ENCODE peak calls at places on chromosomes 16 and 17, in nine cellular contexts. One of them, this sample, is unnamed.

GRCh38 chr17:7048968-7049367 is 5.1 kb upstream of the SLC16A11 start:
- DNase-seq in ACHN: no peak
- DNase-seq in T47D: no peak
- DNase-seq in NCI-H1436: no peak
- DNase-seq in activated CD8-positive, alpha-beta T cell treated with anti-CD3 and anti-CD28 coated beads, Interleukin-2, amount 10 ng/mL, durations not matched to agents 7 days and 5 days: no peak
- DNase-seq in testis: no peak
- DNase-seq in AG08396: no peak
- DNase-seq in HepG2: no peak
- DNase-seq in NCI-H460: no peak
- DNase-seq in this sample: no peak

GRCh38 chr17:8865385-8865784 is 2.1 kb downstream of the PIK3R6 start:
- DNase-seq in HepG2: no peak
- DNase-seq in NCI-H460: no peak
- DNase-seq in ACHN: no peak
- DNase-seq in AG08396: no peak
- DNase-seq in testis: no peak
- DNase-seq in T47D: no peak
- DNase-seq in activated CD8-positive, alpha-beta T cell treated with anti-CD3 and anti-CD28 coated beads, Interleukin-2, amount 10 ng/mL, durations not matched to agents 7 days and 5 days: no peak
- DNase-seq in NCI-H1436: no peak
- DNase-seq in this sample: no peak

GRCh38 chr17:170130-170654 is 11.3 kb downstream of the DOC2B start:
- DNase-seq in NCI-H460: no peak
- DNase-seq in testis: no peak
- DNase-seq in NCI-H1436: no peak
- DNase-seq in T47D: no peak
- DNase-seq in ACHN: no peak
- DNase-seq in AG08396: no peak
- DNase-seq in activated CD8-positive, alpha-beta T cell treated with anti-CD3 and anti-CD28 coated beads, Interleukin-2, amount 10 ng/mL, durations not matched to agents 7 days and 5 days: no peak
- DNase-seq in HepG2: no peak
- DNase-seq in this sample: no peak

GRCh38 chr17:1720856-1721386 is 3.6 kb upstream of the WDR81 start:
- DNase-seq in NCI-H1436: no peak
- DNase-seq in activated CD8-positive, alpha-beta T cell treated with anti-CD3 and anti-CD28 coated beads, Interleukin-2, amount 10 ng/mL, durations not matched to agents 7 days and 5 days: peak; percentile 83
- DNase-seq in HepG2: peak; percentile 51
- DNase-seq in NCI-H460: peak; percentile 54
- DNase-seq in ACHN: peak; percentile 66
- DNase-seq in AG08396: no peak
- DNase-seq in T47D: no peak
- DNase-seq in testis: peak; percentile 82
- DNase-seq in this sample: peak; percentile 49

GRCh38 chr17:15169676-15170075 is 95.5 kb downstream of the PMP22 start:
- DNase-seq in testis: no peak
- DNase-seq in AG08396: no peak
- DNase-seq in activated CD8-positive, alpha-beta T cell treated with anti-CD3 and anti-CD28 coated beads, Interleukin-2, amount 10 ng/mL, durations not matched to agents 7 days and 5 days: no peak
- DNase-seq in HepG2: no peak
- DNase-seq in T47D: no peak
- DNase-seq in ACHN: no peak
- DNase-seq in NCI-H1436: no peak
- DNase-seq in NCI-H460: no peak
- DNase-seq in this sample: no peak

GRCh38 chr16:88534731-88535141 is 35.5 kb upstream of the ZC3H18 start:
- DNase-seq in activated CD8-positive, alpha-beta T cell treated with anti-CD3 and anti-CD28 coated beads, Interleukin-2, amount 10 ng/mL, durations not matched to agents 7 days and 5 days: peak; percentile 47
- DNase-seq in T47D: peak; percentile 88
- DNase-seq in NCI-H460: no peak
- DNase-seq in ACHN: peak; percentile 60
- DNase-seq in NCI-H1436: no peak
- DNase-seq in HepG2: no peak
- DNase-seq in AG08396: peak; percentile 83
- DNase-seq in testis: no peak
- DNase-seq in this sample: no peak

GRCh38 chr17:68435876-68436842 is 21.1 kb downstream of the WIPI1 start:
- DNase-seq in activated CD8-positive, alpha-beta T cell treated with anti-CD3 and anti-CD28 coated beads, Interleukin-2, amount 10 ng/mL, durations not matched to agents 7 days and 5 days: peak; percentile 92
- DNase-seq in AG08396: peak; percentile 75
- DNase-seq in NCI-H1436: peak; percentile 82
- DNase-seq in NCI-H460: peak; percentile 82
- DNase-seq in testis: peak; percentile 87
- DNase-seq in ACHN: peak; percentile 72
- DNase-seq in HepG2: peak; percentile 79
- DNase-seq in T47D: peak; percentile 53
- DNase-seq in this sample: peak; percentile 61

GRCh38 chr17:40363480-40363838 is 1.1 kb downstream of the GJD3 start:
- DNase-seq in ACHN: no peak
- DNase-seq in AG08396: no peak
- DNase-seq in HepG2: no peak
- DNase-seq in T47D: no peak
- DNase-seq in activated CD8-positive, alpha-beta T cell treated with anti-CD3 and anti-CD28 coated beads, Interleukin-2, amount 10 ng/mL, durations not matched to agents 7 days and 5 days: no peak
- DNase-seq in NCI-H1436: no peak
- DNase-seq in testis: no peak
- DNase-seq in NCI-H460: no peak
- DNase-seq in this sample: no peak

GRCh38 chr16:66026211-66026610 is 340.3 kb upstream of the CDH5 start:
- DNase-seq in T47D: no peak
- DNase-seq in NCI-H1436: no peak
- DNase-seq in HepG2: no peak
- DNase-seq in AG08396: no peak
- DNase-seq in testis: no peak
- DNase-seq in activated CD8-positive, alpha-beta T cell treated with anti-CD3 and anti-CD28 coated beads, Interleukin-2, amount 10 ng/mL, durations not matched to agents 7 days and 5 days: no peak
- DNase-seq in NCI-H460: peak; percentile 23
- DNase-seq in ACHN: peak; percentile 8
- DNase-seq in this sample: no peak

GRCh38 chr16:6524501-6524900 is 808.1 kb upstream of the RBFOX1 start:
- DNase-seq in NCI-H1436: no peak
- DNase-seq in T47D: no peak
- DNase-seq in testis: no peak
- DNase-seq in activated CD8-positive, alpha-beta T cell treated with anti-CD3 and anti-CD28 coated beads, Interleukin-2, amount 10 ng/mL, durations not matched to agents 7 days and 5 days: no peak
- DNase-seq in HepG2: no peak
- DNase-seq in ACHN: no peak
- DNase-seq in AG08396: no peak
- DNase-seq in NCI-H460: no peak
- DNase-seq in this sample: no peak

GRCh38 chr17:72390675-72391501 is 270.1 kb downstream of the SOX9 start:
- DNase-seq in NCI-H460: no peak
- DNase-seq in activated CD8-positive, alpha-beta T cell treated with anti-CD3 and anti-CD28 coated beads, Interleukin-2, amount 10 ng/mL, durations not matched to agents 7 days and 5 days: no peak
- DNase-seq in T47D: no peak
- DNase-seq in AG08396: no peak
- DNase-seq in ACHN: peak; percentile 45
- DNase-seq in NCI-H1436: no peak
- DNase-seq in HepG2: no peak
- DNase-seq in testis: no peak
- DNase-seq in this sample: no peak

GRCh38 chr16:21645261-21645721 is 7.1 kb downstream of the IGSF6 start:
- DNase-seq in testis: no peak
- DNase-seq in AG08396: peak; percentile 25
- DNase-seq in NCI-H1436: no peak
- DNase-seq in T47D: no peak
- DNase-seq in activated CD8-positive, alpha-beta T cell treated with anti-CD3 and anti-CD28 coated beads, Interleukin-2, amount 10 ng/mL, durations not matched to agents 7 days and 5 days: peak; percentile 50
- DNase-seq in NCI-H460: no peak
- DNase-seq in HepG2: no peak
- DNase-seq in ACHN: peak; percentile 69
- DNase-seq in this sample: no peak

GRCh38 chr16:11650641-11651591 is 17.3 kb upstream of the SNN start:
- DNase-seq in activated CD8-positive, alpha-beta T cell treated with anti-CD3 and anti-CD28 coated beads, Interleukin-2, amount 10 ng/mL, durations not matched to agents 7 days and 5 days: no peak
- DNase-seq in NCI-H460: no peak
- DNase-seq in T47D: no peak
- DNase-seq in HepG2: no peak
- DNase-seq in testis: no peak
- DNase-seq in ACHN: no peak
- DNase-seq in NCI-H1436: no peak
- DNase-seq in AG08396: no peak
- DNase-seq in this sample: no peak

GRCh38 chr17:74390680-74391653 is 23.7 kb downstream of the GPR142 start:
- DNase-seq in AG08396: no peak
- DNase-seq in ACHN: no peak
- DNase-seq in HepG2: no peak
- DNase-seq in NCI-H460: no peak
- DNase-seq in NCI-H1436: no peak
- DNase-seq in activated CD8-positive, alpha-beta T cell treated with anti-CD3 and anti-CD28 coated beads, Interleukin-2, amount 10 ng/mL, durations not matched to agents 7 days and 5 days: no peak
- DNase-seq in testis: no peak
- DNase-seq in T47D: no peak
- DNase-seq in this sample: no peak

GRCh38 chr16:19888834-19889233 is 4.2 kb upstream of the GPRC5B start:
- DNase-seq in activated CD8-positive, alpha-beta T cell treated with anti-CD3 and anti-CD28 coated beads, Interleukin-2, amount 10 ng/mL, durations not matched to agents 7 days and 5 days: no peak
- DNase-seq in HepG2: no peak
- DNase-seq in ACHN: no peak
- DNase-seq in NCI-H460: no peak
- DNase-seq in NCI-H1436: no peak
- DNase-seq in AG08396: no peak
- DNase-seq in T47D: no peak
- DNase-seq in testis: no peak
- DNase-seq in this sample: no peak

GRCh38 chr17:1252203-1252608 is 18.0 kb upstream of the BHLHA9 start:
- DNase-seq in ACHN: no peak
- DNase-seq in activated CD8-positive, alpha-beta T cell treated with anti-CD3 and anti-CD28 coated beads, Interleukin-2, amount 10 ng/mL, durations not matched to agents 7 days and 5 days: no peak
- DNase-seq in testis: no peak
- DNase-seq in AG08396: no peak
- DNase-seq in HepG2: no peak
- DNase-seq in NCI-H1436: peak; percentile 80
- DNase-seq in NCI-H460: no peak
- DNase-seq in T47D: no peak
- DNase-seq in this sample: no peak

GRCh38 chr17:17146791-17147406 is 59.2 kb downstream of the PLD6 start:
- DNase-seq in HepG2: peak; percentile 41
- DNase-seq in NCI-H1436: no peak
- DNase-seq in testis: no peak
- DNase-seq in AG08396: no peak
- DNase-seq in activated CD8-positive, alpha-beta T cell treated with anti-CD3 and anti-CD28 coated beads, Interleukin-2, amount 10 ng/mL, durations not matched to agents 7 days and 5 days: peak; percentile 54
- DNase-seq in T47D: peak; percentile 30
- DNase-seq in ACHN: no peak
- DNase-seq in NCI-H460: no peak
- DNase-seq in this sample: peak; percentile 56

GRCh38 chr16:85898521-85899442 is at the start of gene IRF8:
- DNase-seq in activated CD8-positive, alpha-beta T cell treated with anti-CD3 and anti-CD28 coated beads, Interleukin-2, amount 10 ng/mL, durations not matched to agents 7 days and 5 days: peak; percentile 84
- DNase-seq in ACHN: no peak
- DNase-seq in NCI-H1436: no peak
- DNase-seq in HepG2: no peak
- DNase-seq in NCI-H460: no peak
- DNase-seq in AG08396: peak; percentile 48
- DNase-seq in T47D: no peak
- DNase-seq in testis: peak; percentile 82
- DNase-seq in this sample: no peak

GRCh38 chr17:73068322-73069153 is 23.9 kb downstream of the SLC39A11 start:
- DNase-seq in T47D: no peak
- DNase-seq in ACHN: no peak
- DNase-seq in activated CD8-positive, alpha-beta T cell treated with anti-CD3 and anti-CD28 coated beads, Interleukin-2, amount 10 ng/mL, durations not matched to agents 7 days and 5 days: no peak
- DNase-seq in testis: no peak
- DNase-seq in AG08396: peak; percentile 65
- DNase-seq in NCI-H1436: peak; percentile 6
- DNase-seq in HepG2: peak; percentile 99
- DNase-seq in NCI-H460: no peak
- DNase-seq in this sample: peak; percentile 42

GRCh38 chr17:49063652-49064051 is 66.5 kb downstream of the IGF2BP1 start:
- DNase-seq in T47D: no peak
- DNase-seq in AG08396: no peak
- DNase-seq in ACHN: no peak
- DNase-seq in NCI-H1436: no peak
- DNase-seq in NCI-H460: no peak
- DNase-seq in HepG2: no peak
- DNase-seq in activated CD8-positive, alpha-beta T cell treated with anti-CD3 and anti-CD28 coated beads, Interleukin-2, amount 10 ng/mL, durations not matched to agents 7 days and 5 days: no peak
- DNase-seq in testis: no peak
- DNase-seq in this sample: no peak

GRCh38 chr17:51142597-51142996 is 10.8 kb upstream of the NME1 start:
- DNase-seq in testis: no peak
- DNase-seq in activated CD8-positive, alpha-beta T cell treated with anti-CD3 and anti-CD28 coated beads, Interleukin-2, amount 10 ng/mL, durations not matched to agents 7 days and 5 days: no peak
- DNase-seq in NCI-H1436: no peak
- DNase-seq in ACHN: no peak
- DNase-seq in HepG2: no peak
- DNase-seq in NCI-H460: no peak
- DNase-seq in T47D: no peak
- DNase-seq in AG08396: no peak
- DNase-seq in this sample: no peak

GRCh38 chr16:68079616-68080344 is 5.4 kb upstream of the NFATC3 start:
- DNase-seq in T47D: no peak
- DNase-seq in AG08396: no peak
- DNase-seq in ACHN: no peak
- DNase-seq in NCI-H460: no peak
- DNase-seq in activated CD8-positive, alpha-beta T cell treated with anti-CD3 and anti-CD28 coated beads, Interleukin-2, amount 10 ng/mL, durations not matched to agents 7 days and 5 days: peak; percentile 89
- DNase-seq in testis: peak; percentile 93
- DNase-seq in HepG2: peak; percentile 97
- DNase-seq in NCI-H1436: no peak
- DNase-seq in this sample: peak; percentile 76

GRCh38 chr16:67137605-67138004 is 13.2 kb downstream of the B3GNT9 start:
- DNase-seq in HepG2: no peak
- DNase-seq in NCI-H1436: no peak
- DNase-seq in NCI-H460: no peak
- DNase-seq in activated CD8-positive, alpha-beta T cell treated with anti-CD3 and anti-CD28 coated beads, Interleukin-2, amount 10 ng/mL, durations not matched to agents 7 days and 5 days: no peak
- DNase-seq in T47D: no peak
- DNase-seq in testis: no peak
- DNase-seq in AG08396: no peak
- DNase-seq in ACHN: no peak
- DNase-seq in this sample: no peak

GRCh38 chr16:81645303-81645702 is 133.8 kb upstream of the PLCG2 start:
- DNase-seq in ACHN: peak; percentile 94
- DNase-seq in T47D: no peak
- DNase-seq in activated CD8-positive, alpha-beta T cell treated with anti-CD3 and anti-CD28 coated beads, Interleukin-2, amount 10 ng/mL, durations not matched to agents 7 days and 5 days: no peak
- DNase-seq in AG08396: peak; percentile 88
- DNase-seq in HepG2: no peak
- DNase-seq in testis: no peak
- DNase-seq in NCI-H1436: peak; percentile 60
- DNase-seq in NCI-H460: no peak
- DNase-seq in this sample: no peak

GRCh38 chr17:82429824-82430223 is 11.4 kb upstream of the OGFOD3 start:
- DNase-seq in ACHN: no peak
- DNase-seq in HepG2: no peak
- DNase-seq in NCI-H1436: no peak
- DNase-seq in NCI-H460: no peak
- DNase-seq in activated CD8-positive, alpha-beta T cell treated with anti-CD3 and anti-CD28 coated beads, Interleukin-2, amount 10 ng/mL, durations not matched to agents 7 days and 5 days: no peak
- DNase-seq in testis: no peak
- DNase-seq in AG08396: no peak
- DNase-seq in T47D: no peak
- DNase-seq in this sample: no peak

GRCh38 chr17:20156196-20157077 is 147.3 kb downstream of the SPECC1 start:
- DNase-seq in activated CD8-positive, alpha-beta T cell treated with anti-CD3 and anti-CD28 coated beads, Interleukin-2, amount 10 ng/mL, durations not matched to agents 7 days and 5 days: peak; percentile 28
- DNase-seq in ACHN: peak; percentile 59
- DNase-seq in testis: peak; percentile 46
- DNase-seq in NCI-H460: peak; percentile 18
- DNase-seq in T47D: peak; percentile 60
- DNase-seq in NCI-H1436: peak; percentile 38
- DNase-seq in HepG2: peak; percentile 39
- DNase-seq in AG08396: peak; percentile 71
- DNase-seq in this sample: peak; percentile 31

GRCh38 chr16:82156761-82157654 is 13.0 kb downstream of the MPHOSPH6 start:
- DNase-seq in NCI-H1436: no peak
- DNase-seq in T47D: no peak
- DNase-seq in NCI-H460: no peak
- DNase-seq in testis: no peak
- DNase-seq in activated CD8-positive, alpha-beta T cell treated with anti-CD3 and anti-CD28 coated beads, Interleukin-2, amount 10 ng/mL, durations not matched to agents 7 days and 5 days: no peak
- DNase-seq in HepG2: no peak
- DNase-seq in AG08396: no peak
- DNase-seq in ACHN: no peak
- DNase-seq in this sample: no peak

GRCh38 chr16:77596243-77596642 is 126.1 kb upstream of the NUDT7 start:
- DNase-seq in activated CD8-positive, alpha-beta T cell treated with anti-CD3 and anti-CD28 coated beads, Interleukin-2, amount 10 ng/mL, durations not matched to agents 7 days and 5 days: no peak
- DNase-seq in testis: no peak
- DNase-seq in NCI-H1436: no peak
- DNase-seq in HepG2: no peak
- DNase-seq in ACHN: no peak
- DNase-seq in AG08396: no peak
- DNase-seq in T47D: no peak
- DNase-seq in NCI-H460: no peak
- DNase-seq in this sample: no peak

GRCh38 chr16:58331024-58331707 is 36.3 kb upstream of the PRSS54 start:
- DNase-seq in ACHN: peak; percentile 18
- DNase-seq in testis: no peak
- DNase-seq in NCI-H460: no peak
- DNase-seq in activated CD8-positive, alpha-beta T cell treated with anti-CD3 and anti-CD28 coated beads, Interleukin-2, amount 10 ng/mL, durations not matched to agents 7 days and 5 days: no peak
- DNase-seq in HepG2: no peak
- DNase-seq in NCI-H1436: peak; percentile 57
- DNase-seq in T47D: no peak
- DNase-seq in AG08396: no peak
- DNase-seq in this sample: no peak

GRCh38 chr17:5097101-5097834 is 14.4 kb downstream of the ZNF232 start:
- DNase-seq in NCI-H1436: no peak
- DNase-seq in activated CD8-positive, alpha-beta T cell treated with anti-CD3 and anti-CD28 coated beads, Interleukin-2, amount 10 ng/mL, durations not matched to agents 7 days and 5 days: peak; percentile 29
- DNase-seq in testis: peak; percentile 77
- DNase-seq in HepG2: no peak
- DNase-seq in NCI-H460: no peak
- DNase-seq in T47D: no peak
- DNase-seq in AG08396: no peak
- DNase-seq in ACHN: no peak
- DNase-seq in this sample: no peak

GRCh38 chr17:41647940-41648410 is 23.6 kb upstream of the KRT17 start:
- DNase-seq in testis: peak; percentile 95
- DNase-seq in activated CD8-positive, alpha-beta T cell treated with anti-CD3 and anti-CD28 coated beads, Interleukin-2, amount 10 ng/mL, durations not matched to agents 7 days and 5 days: peak; percentile 90
- DNase-seq in T47D: peak; percentile 87
- DNase-seq in NCI-H460: peak; percentile 80
- DNase-seq in HepG2: peak; percentile 69
- DNase-seq in AG08396: peak; percentile 91
- DNase-seq in NCI-H1436: peak; percentile 88
- DNase-seq in ACHN: peak; percentile 79
- DNase-seq in this sample: peak; percentile 87

This sample was measured in HuH-7.5.